ENCODE peak calls at places on chromosome 16, in six cellular contexts. Q is RCC 7860, E is NT2/D1, Z is activated T-cell treated with anti-CD3 and anti-CD28 coated beads for 4 hours, T is astrocyte of the cerebellum, X is cardiac fibroblast. A is an unnamed sample.

GRCh38 chr16:229731-230281 is 557 bp upstream of the LUC7L start:
- DNase-seq in Q (no peak), E (no peak), Z (no peak), T (no peak), X (no peak), A (peak)

GRCh38 chr16:54402270-54402669 is 115.7 kb upstream of the IRX3 start:
- DNase-seq in Q (no peak), E (no peak), Z (no peak), T (no peak), X (no peak), A (no peak)

GRCh38 chr16:90015586-90016338 is 3.5 kb downstream of the DBNDD1 start:
- DNase-seq in Q (no peak), E (no peak), Z (no peak), T (no peak), X (no peak), A (no peak)

GRCh38 chr16:53980675-53981074 is 276.7 kb downstream of the FTO start:
- DNase-seq in Q (no peak), E (no peak), Z (no peak), T (no peak), X (no peak), A (no peak)

GRCh38 chr16:4142268-4142667 is 26.0 kb upstream of the ADCY9 start:
- DNase-seq in Q (no peak), E (no peak), Z (peak), T (no peak), X (no peak), A (no peak)

GRCh38 chr16:63461248-63461841 is 1425.1 kb upstream of the CDH8 start:
- DNase-seq in Q (peak), E (peak), Z (no peak), T (peak), X (peak), A (peak)

GRCh38 chr16:11401161-11402050 is 56.1 kb downstream of the RMI2 start:
- DNase-seq in Q (peak), E (no peak), Z (no peak), T (no peak), X (no peak), A (no peak)

GRCh38 chr16:19599968-19600716 is 44.6 kb downstream of the VPS35L start:
- DNase-seq in Q (no peak), E (no peak), Z (no peak), T (no peak), X (no peak), A (no peak)

GRCh38 chr16:1580256-1580655 is 31.6 kb downstream of the IFT140 start:
- DNase-seq in Q (no peak), E (no peak), Z (no peak), T (no peak), X (no peak), A (no peak)

GRCh38 chr16:69105501-69106361 is at the start of gene HAS3:
- DNase-seq in Q (peak), E (peak), Z (no peak), T (peak), X (peak), A (peak)

GRCh38 chr16:85056211-85056748 is 28.7 kb downstream of the KIAA0513 start:
- DNase-seq in Q (no peak), E (no peak), Z (no peak), T (no peak), X (peak), A (no peak)

GRCh38 chr16:31179153-31179746 is 689 bp upstream of the FUS start:
- DNase-seq in Q (no peak), E (no peak), Z (no peak), T (no peak), X (peak), A (no peak)

GRCh38 chr16:588639-588888 is 1.3 kb upstream of the RAB40C start:
- DNase-seq in Q (peak), E (no peak), Z (peak), T (no peak), X (peak), A (peak)

GRCh38 chr16:55899857-55900256 is 24.7 kb upstream of the CES5A start:
- DNase-seq in Q (no peak), E (no peak), Z (no peak), T (no peak), X (no peak), A (no peak)

GRCh38 chr16:85490971-85491771 is 122.0 kb upstream of the GSE1 start:
- DNase-seq in Q (no peak), E (no peak), Z (peak), T (no peak), X (no peak), A (no peak)

GRCh38 chr16:25434061-25434460 is 176.4 kb upstream of the ZKSCAN2 start:
- DNase-seq in Q (no peak), E (no peak), Z (no peak), T (no peak), X (no peak), A (no peak)

GRCh38 chr16:35142809-35143192 is 1683.4 kb downstream of the TP53TG3F start:
- DNase-seq in Q (no peak), E (no peak), Z (no peak), T (no peak), X (no peak), A (no peak)

GRCh38 chr16:56315955-56316354 is 109.4 kb downstream of the AMFR start:
- DNase-seq in Q (no peak), E (no peak), Z (no peak), T (no peak), X (no peak), A (no peak)